ENCODE peak calls at places on chromosome 18, in ten cellular contexts. E is uterus, S is HepG2, L is spleen, H is A549, A is esophagus squamous epithelium, G is transverse colon, P is adrenal gland, O is ovary, C is heart left ventricle. Y is an unnamed sample.

GRCh38 chr18:5709476-5710095 is 165.8 kb upstream of the EPB41L3 start:
- DNase-seq in P (no peak), S (no peak), G (no peak), O (no peak), C (no peak), H (no peak), L (no peak), E (no peak), A (no peak), Y (no peak)

GRCh38 chr18:2856499-2856898 is 9.7 kb downstream of the EMILIN2 start:
- DNase-seq in H (no peak), C (no peak), E (no peak), A (no peak), O (no peak), L (no peak), G (no peak), S (no peak), P (no peak), Y (no peak)

GRCh38 chr18:59690216-59691045 is 6.8 kb downstream of the CCBE1 start:
- DNase-seq in G (no peak), A (no peak), C (no peak), S (no peak), P (no peak), H (no peak), L (no peak), E (no peak), O (no peak), Y (no peak)

GRCh38 chr18:46706968-46707367 is 49.9 kb downstream of the ST8SIA5 start:
- DNase-seq in H (no peak), E (no peak), O (no peak), L (no peak), P (peak), G (no peak), S (peak), C (no peak), A (no peak), Y (no peak)

GRCh38 chr18:73691118-73691517 is 456.5 kb downstream of the FBXO15 start:
- DNase-seq in L (no peak), C (no peak), H (peak), E (no peak), O (no peak), S (no peak), A (no peak), G (no peak), P (no peak), Y (no peak)

GRCh38 chr18:5285326-5285725 is 10.2 kb downstream of the ZBTB14 start:
- DNase-seq in L (no peak), G (no peak), A (no peak), E (no peak), H (no peak), S (no peak), P (no peak), C (no peak), O (no peak), Y (no peak)

GRCh38 chr18:75211721-75212625 is 1.4 kb downstream of the TSHZ1 start:
- DNase-seq in H (peak), S (peak), O (peak), A (no peak), L (peak), P (peak), E (peak), G (peak), C (peak), Y (peak)

GRCh38 chr18:8701546-8702118 is 3.7 kb upstream of the MTCL1 start:
- DNase-seq in L (no peak), A (no peak), G (no peak), P (no peak), O (peak), H (peak), E (no peak), C (no peak), S (peak), Y (no peak)

GRCh38 chr18:10748641-10749040 is 222.8 kb downstream of the NAPG start:
- DNase-seq in S (no peak), A (no peak), L (no peak), E (no peak), H (no peak), O (no peak), P (no peak), G (no peak), C (no peak), Y (no peak)

GRCh38 chr18:44584900-44585299 is 95.8 kb upstream of the SETBP1 start:
- DNase-seq in G (no peak), E (no peak), O (no peak), H (no peak), P (no peak), A (no peak), S (no peak), C (no peak), L (no peak), Y (no peak)

GRCh38 chr18:45920367-45920766 is 46.8 kb downstream of the EPG5 start:
- DNase-seq in P (peak), H (peak), A (no peak), L (peak), S (no peak), E (peak), G (peak), C (peak), O (peak), Y (peak)

GRCh38 chr18:48771641-48772380 is 179.0 kb downstream of the SMAD7 start:
- DNase-seq in S (no peak), O (no peak), E (no peak), H (no peak), A (no peak), L (no peak), G (no peak), C (peak), P (no peak), Y (no peak)

GRCh38 chr18:37385846-37386435 is 179.7 kb downstream of the CELF4 start:
- DNase-seq in S (peak), O (no peak), L (no peak), A (no peak), P (no peak), E (no peak), G (no peak), C (no peak), H (peak), Y (no peak)

GRCh38 chr18:23938901-23939341 is 75.6 kb upstream of the TTC39C start:
- DNase-seq in P (no peak), H (no peak), G (no peak), E (no peak), L (no peak), S (no peak), C (no peak), O (no peak), A (no peak), Y (no peak)

GRCh38 chr18:36993068-36993467 is 164.1 kb downstream of the KIAA1328 start:
- DNase-seq in A (no peak), E (no peak), P (no peak), S (no peak), O (no peak), G (no peak), H (no peak), L (no peak), C (no peak), Y (no peak)

GRCh38 chr18:23972416-23972815 is 42.1 kb upstream of the TTC39C start:
- DNase-seq in E (no peak), C (no peak), O (no peak), L (no peak), H (no peak), S (no peak), A (no peak), P (no peak), G (no peak), Y (no peak)

GRCh38 chr18:79964330-79965118 is at the start of gene HSBP1L1:
- DNase-seq in H (peak), E (peak), P (peak), S (peak), A (no peak), O (peak), G (peak), C (peak), L (peak), Y (peak)

GRCh38 chr18:41553716-41554115 is 401.3 kb upstream of the PIK3C3 start:
- DNase-seq in P (no peak), H (no peak), G (no peak), A (no peak), E (no peak), C (no peak), L (no peak), S (no peak), O (no peak), Y (no peak)

GRCh38 chr18:21656402-21656801 is 44.3 kb downstream of the SNRPD1 start:
- DNase-seq in A (no peak), C (no peak), G (no peak), H (no peak), P (no peak), L (no peak), E (no peak), S (no peak), O (no peak), Y (no peak)

GRCh38 chr18:48472610-48473009 is 63.4 kb upstream of the ZBTB7C start:
- DNase-seq in A (no peak), L (no peak), C (no peak), G (no peak), P (no peak), S (no peak), H (no peak), O (no peak), E (no peak), Y (no peak)

GRCh38 chr18:54130631-54131030 is 93.8 kb downstream of the MBD2 start:
- DNase-seq in P (no peak), S (no peak), L (no peak), E (no peak), G (no peak), A (no peak), H (no peak), O (no peak), C (no peak), Y (no peak)

GRCh38 chr18:62715829-62716678 is 713 bp downstream of the PHLPP1 start:
- DNase-seq in G (peak), C (peak), S (no peak), O (peak), A (no peak), L (peak), P (peak), E (peak), H (peak), Y (peak)

GRCh38 chr18:54222922-54223567 is 1.4 kb downstream of the MBD2 start:
- DNase-seq in O (no peak), L (no peak), C (no peak), A (no peak), E (no peak), P (no peak), G (no peak), S (peak), H (peak), Y (no peak)

GRCh38 chr18:73136134-73136533 is 268.3 kb upstream of the NETO1 start:
- DNase-seq in O (no peak), L (no peak), H (no peak), A (no peak), G (no peak), C (no peak), E (no peak), P (no peak), S (peak), Y (no peak)

GRCh38 chr18:9874730-9875129 is 11.0 kb upstream of the TXNDC2 start:
- DNase-seq in H (no peak), G (no peak), O (no peak), S (no peak), C (no peak), P (no peak), A (no peak), E (no peak), L (no peak), Y (no peak)

GRCh38 chr18:62584241-62585120 is 61.7 kb downstream of the ZCCHC2 start:
- DNase-seq in E (peak), S (peak), P (peak), G (peak), H (peak), C (peak), L (peak), O (peak), A (peak), Y (peak)

GRCh38 chr18:35189510-35189909 is 51.3 kb upstream of the ZNF397 start:
- DNase-seq in L (no peak), S (no peak), E (no peak), C (no peak), O (no peak), P (no peak), H (no peak), G (no peak), A (no peak), Y (no peak)

GRCh38 chr18:34707670-34708069 is 2.4 kb upstream of the DTNA start:
- DNase-seq in G (peak), H (peak), O (peak), L (no peak), E (peak), P (peak), C (peak), S (no peak), A (no peak), Y (peak)

GRCh38 chr18:36667811-36668210 is 161.0 kb downstream of the TPGS2 start:
- DNase-seq in A (no peak), C (no peak), O (no peak), S (no peak), L (no peak), E (no peak), P (no peak), G (no peak), H (no peak), Y (no peak)

GRCh38 chr18:68104036-68104435 is 587.5 kb upstream of the DSEL start:
- DNase-seq in E (no peak), H (no peak), P (no peak), A (no peak), L (no peak), G (no peak), S (no peak), C (no peak), O (no peak), Y (no peak)

GRCh38 chr18:26503382-26503781 is 45.0 kb downstream of the KCTD1 start:
- DNase-seq in H (no peak), A (no peak), G (no peak), P (no peak), C (no peak), E (no peak), S (no peak), O (no peak), L (no peak), Y (no peak)

GRCh38 chr18:48157956-48158355 is 227.5 kb upstream of the SMAD2 start:
- DNase-seq in A (no peak), O (no peak), P (no peak), L (no peak), G (no peak), E (no peak), C (no peak), S (no peak), H (no peak), Y (no peak)

GRCh38 chr18:74905245-74905644 is 303.7 kb downstream of the PTGR3 start:
- DNase-seq in A (no peak), L (no peak), G (peak), O (no peak), H (no peak), S (no peak), E (no peak), P (no peak), C (no peak), Y (no peak)

GRCh38 chr18:12015697-12016062 is 34.4 kb downstream of the IMPA2 start:
- DNase-seq in H (no peak), C (no peak), O (no peak), P (no peak), L (peak), S (no peak), E (no peak), A (no peak), G (peak), Y (no peak)

GRCh38 chr18:79680100-79680879 is 687 bp downstream of the CTDP1 start:
- DNase-seq in E (no peak), L (peak), G (peak), C (no peak), P (peak), H (peak), O (no peak), A (no peak), S (peak), Y (peak)

GRCh38 chr18:31741096-31741735 is 19.5 kb downstream of the SLC25A52 start:
- DNase-seq in S (peak), P (peak), A (no peak), O (peak), L (no peak), C (no peak), H (peak), G (peak), E (no peak), Y (peak)

GRCh38 chr18:57439617-57439975 is 4.4 kb downstream of the ONECUT2 start:
- DNase-seq in E (no peak), O (no peak), G (no peak), S (no peak), L (no peak), P (no peak), H (no peak), C (no peak), A (no peak), Y (no peak)

GRCh38 chr18:32930695-32931301 is 158.0 kb upstream of the KLHL14 start:
- DNase-seq in C (no peak), P (no peak), E (no peak), H (peak), L (no peak), A (no peak), S (peak), O (no peak), G (no peak), Y (no peak)

GRCh38 chr18:21179590-21180220 is 62.3 kb upstream of the GREB1L start:
- DNase-seq in P (peak), H (peak), A (no peak), E (peak), O (peak), C (peak), L (no peak), S (peak), G (peak), Y (peak)

GRCh38 chr18:13219012-13219396 is 444 bp downstream of the LDLRAD4 start:
- DNase-seq in E (no peak), A (no peak), L (no peak), H (no peak), S (no peak), G (no peak), O (no peak), P (no peak), C (no peak), Y (no peak)

GRCh38 chr18:13219576-13219975 is 1.0 kb downstream of the LDLRAD4 start:
- DNase-seq in O (no peak), G (no peak), P (no peak), S (no peak), E (no peak), A (no peak), C (no peak), H (no peak), L (no peak), Y (no peak)

GRCh38 chr18:13217971-13218375 is 587 bp upstream of the LDLRAD4 start:
- DNase-seq in O (no peak), G (peak), H (no peak), S (no peak), L (no peak), A (no peak), E (peak), C (peak), P (no peak), Y (peak)

GRCh38 chr18:13217466-13217961 is 1.0 kb upstream of the LDLRAD4 start:
- DNase-seq in A (no peak), O (peak), E (peak), L (peak), P (peak), C (peak), H (peak), G (peak), S (no peak), Y (peak)

DNA sequence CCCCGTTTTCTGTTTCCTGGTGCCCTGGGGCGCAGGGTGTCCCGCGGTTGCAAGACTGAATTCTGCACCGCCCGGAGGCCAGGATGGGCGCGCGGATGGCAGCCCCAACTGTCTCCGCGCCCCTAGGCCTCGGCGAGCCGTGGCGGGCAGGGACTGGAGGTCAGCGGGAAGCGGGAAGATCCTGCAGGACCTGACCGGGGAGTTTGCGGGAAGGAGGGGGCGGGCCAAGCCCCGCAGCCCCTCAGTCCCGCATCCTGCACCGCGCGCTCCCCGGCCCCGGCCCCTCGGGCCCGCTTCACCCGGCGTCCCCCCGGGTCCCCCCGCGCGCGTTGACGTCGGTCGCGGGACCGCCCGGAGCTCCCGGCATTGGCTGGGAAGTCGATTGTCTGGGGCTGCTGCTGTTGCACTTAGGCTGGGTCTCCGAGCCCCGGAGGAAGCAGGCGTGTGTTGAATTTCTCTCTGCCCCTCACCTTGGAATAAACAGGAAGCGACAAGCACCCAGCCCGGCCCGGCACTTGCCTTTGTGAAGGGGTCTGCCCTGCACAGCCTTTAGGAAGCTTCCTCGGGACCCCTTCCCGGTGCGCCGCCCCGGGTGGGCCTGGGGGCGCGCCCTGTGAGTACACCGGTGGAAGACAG is at the start of gene LDLRAD4:
- DNase-seq in S (no peak), G (peak), P (peak), O (no peak), E (peak), L (no peak), H (no peak), A (no peak), C (peak), Y (peak)
- TF ChIP-seq POLR2A in S (no peak), G (peak), P (peak), O (no peak), E (peak), L (no peak), H (no peak), A (no peak), C (no peak), Y (no peak)

GRCh38 chr18:65287642-65288041 is 463.2 kb upstream of the CDH7 start:
- DNase-seq in A (no peak), L (no peak), P (no peak), S (no peak), O (no peak), E (no peak), H (no peak), C (no peak), G (no peak), Y (no peak)

GRCh38 chr18:65288908-65289307 is 461.9 kb upstream of the CDH7 start:
- DNase-seq in P (no peak), E (no peak), O (no peak), G (no peak), L (no peak), H (no peak), C (no peak), A (no peak), S (no peak), Y (no peak)
- TF ChIP-seq POLR2A in P (no peak), E (no peak), O (no peak), G (no peak), L (no peak), H (no peak), C (no peak), A (no peak), S (no peak), Y (no peak)

GRCh38 chr18:64659186-64659585 is 510.3 kb upstream of the LINC00305 start:
- DNase-seq in P (no peak), S (no peak), G (no peak), O (no peak), E (no peak), L (no peak), C (no peak), A (no peak), H (no peak), Y (no peak)

GRCh38 chr18:64668563-64668962 is 519.7 kb upstream of the LINC00305 start:
- DNase-seq in H (no peak), C (no peak), L (no peak), A (no peak), S (no peak), O (no peak), P (no peak), E (no peak), G (no peak), Y (no peak)

DNA sequence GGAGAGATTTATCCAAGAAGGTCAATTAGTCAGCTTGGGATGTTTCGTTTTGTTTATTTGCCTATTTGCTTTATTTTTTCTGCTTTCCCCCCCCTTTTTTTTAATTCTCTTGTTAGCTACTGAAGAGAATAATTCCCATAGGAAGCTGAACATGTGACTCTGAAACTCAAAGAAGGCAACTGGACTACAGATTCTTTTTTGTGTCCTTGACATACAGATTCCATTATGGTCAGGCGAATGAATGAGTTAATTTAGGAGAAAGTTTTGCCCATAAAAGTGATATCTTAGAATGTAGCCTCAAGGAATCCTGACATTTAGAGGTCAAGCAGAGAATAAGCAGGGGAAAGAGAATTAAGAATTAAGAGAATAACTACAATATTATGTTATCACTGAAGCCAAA is 514.2 kb upstream of the LINC00305 start:
- DNase-seq in O (no peak), A (no peak), P (no peak), S (no peak), E (no peak), L (no peak), C (no peak), G (no peak), H (no peak), Y (no peak)
- TF ChIP-seq POLR2A in O (no peak), A (no peak), P (no peak), S (no peak), E (no peak), L (no peak), C (no peak), G (no peak), H (no peak), Y (no peak)

GRCh38 chr18:13112982-13113381 is 105.6 kb upstream of the LDLRAD4 start:
- DNase-seq in A (no peak), P (peak), G (peak), C (peak), L (no peak), H (peak), E (peak), O (no peak), S (peak), Y (peak)

GRCh38 chr18:13105059-13105458 is 113.5 kb upstream of the LDLRAD4 start:
- DNase-seq in S (no peak), O (no peak), P (no peak), G (no peak), E (no peak), H (no peak), A (no peak), C (no peak), L (no peak), Y (no peak)

GRCh38 chr18:13108330-13108729 is 110.2 kb upstream of the LDLRAD4 start:
- DNase-seq in P (no peak), H (no peak), A (no peak), G (no peak), S (no peak), L (no peak), O (no peak), E (no peak), C (no peak), Y (no peak)

GRCh38 chr18:13107074-13107473 is 111.5 kb upstream of the LDLRAD4 start:
- DNase-seq in C (no peak), E (no peak), L (no peak), S (no peak), P (no peak), O (no peak), H (no peak), A (no peak), G (no peak), Y (no peak)

GRCh38 chr18:13110559-13110958 is 108.0 kb upstream of the LDLRAD4 start:
- DNase-seq in A (no peak), L (no peak), G (no peak), P (no peak), C (no peak), E (no peak), H (no peak), O (no peak), S (no peak), Y (peak)
- TF ChIP-seq POLR2A in A (no peak), L (no peak), G (no peak), P (no peak), C (no peak), E (no peak), H (no peak), O (no peak), S (no peak), Y (no peak)

Y was measured in testis.